ENCODE peak calls at places on chromosomes 12 and 14, in ten cellular contexts. N, R, Q, O, T, W, J, S, G and X are unnamed samples. For H3K4me1, the result is how much of the 10 kb centered on the place peaks cover.

GRCh38 chr12:69623970-69624369 is 13.3 kb upstream of the LRRC10 start:
- DNase-seq in N (no peak), R (no peak), Q (no peak), O (no peak), T (no peak), W (no peak), J (no peak), S (no peak), G (no peak), X (no peak)

GRCh38 chr12:14910090-14910915 is 24.6 kb upstream of the MGP start:
- DNase-seq in N (no peak), R (no peak), Q (no peak), O (peak), T (no peak), W (no peak), J (no peak), S (no peak), G (no peak), X (no peak)

GRCh38 chr14:91843437-91843836 is 23.9 kb downstream of the TC2N start:
- DNase-seq in N (no peak), R (no peak), Q (no peak), O (no peak), T (no peak), W (no peak), J (no peak), S (no peak), G (no peak), X (no peak)

GRCh38 chr12:15939111-15939510 is 28.0 kb downstream of the DERA start:
- DNase-seq in N (no peak), R (no peak), Q (no peak), O (no peak), T (no peak), W (no peak), J (no peak), S (no peak), G (no peak), X (no peak)

GRCh38 chr14:102661614-102662013 is 69.2 kb downstream of the RCOR1 start:
- DNase-seq in N (no peak), R (no peak), Q (no peak), O (no peak), T (no peak), W (no peak), J (no peak), S (no peak), G (no peak), X (no peak)

GRCh38 chr12:34257093-34257492 is 234.8 kb downstream of the ALG10 start:
- DNase-seq in N (no peak), R (no peak), Q (no peak), O (no peak), T (no peak), W (no peak), J (no peak), S (no peak), G (no peak), X (no peak)

GRCh38 chr12:77032406-77032805 is 33.0 kb downstream of the E2F7 start:
- DNase-seq in N (no peak), R (no peak), Q (no peak), O (peak), T (no peak), W (no peak), J (no peak), S (no peak), G (no peak), X (no peak)

GRCh38 chr12:104462931-104463339 is 6.2 kb downstream of the CHST11 start:
- DNase-seq in N (peak), R (no peak), Q (no peak), O (no peak), T (no peak), W (no peak), J (no peak), S (peak), G (no peak), X (peak)

GRCh38 chr12:67833602-67834001 is 155.6 kb upstream of the IFNG-AS1 start:
- DNase-seq in N (no peak), R (no peak), Q (no peak), O (no peak), T (no peak), W (no peak), J (no peak), S (no peak), G (no peak), X (no peak)

GRCh38 chr12:21637985-21638891 is 19.4 kb downstream of the LDHB start:
- DNase-seq in N (no peak), R (no peak), Q (no peak), O (peak), T (no peak), W (no peak), J (no peak), S (no peak), G (no peak), X (no peak)

GRCh38 chr14:103699901-103700752 is 15.1 kb downstream of the XRCC3 start:
- DNase-seq in N (no peak), R (no peak), Q (peak), O (peak), T (no peak), W (no peak), J (no peak), S (no peak), G (no peak), X (no peak)

GRCh38 chr12:42809226-42809625 is 219.7 kb upstream of the PRICKLE1 start:
- DNase-seq in N (no peak), R (no peak), Q (no peak), O (peak), T (no peak), W (no peak), J (no peak), S (no peak), G (no peak), X (no peak)

GRCh38 chr14:47269788-47270492 is 405.5 kb downstream of the MDGA2 start:
- DNase-seq in N (no peak), R (peak), Q (no peak), O (peak), T (no peak), W (no peak), J (no peak), S (no peak), G (no peak), X (no peak)

GRCh38 chr12:50394469-50395029 is 1.9 kb downstream of the FAM186A start:
- DNase-seq in N (no peak), R (peak), Q (no peak), O (peak), T (no peak), W (no peak), J (no peak), S (no peak), G (no peak), X (no peak)

GRCh38 chr12:106736051-106736957 is 38.2 kb upstream of the RIC8B start:
- DNase-seq in N (peak), R (peak), Q (no peak), O (peak), T (no peak), W (no peak), J (no peak), S (no peak), G (no peak), X (no peak)

GRCh38 chr12:111437816-111438454 is 32.2 kb downstream of the SH2B3 start:
- DNase-seq in N (no peak), R (peak), Q (no peak), O (peak), T (peak), W (no peak), J (no peak), S (peak), G (no peak), X (no peak)

GRCh38 chr12:62308201-62308600 is 48.0 kb downstream of the USP15 start:
- DNase-seq in N (no peak), R (no peak), Q (no peak), O (no peak), T (no peak), W (no peak), J (no peak), S (no peak), G (no peak), X (no peak)

GRCh38 chr12:71144682-71145081 is 13.1 kb downstream of the TSPAN8 start:
- DNase-seq in N (no peak), R (no peak), Q (no peak), O (no peak), T (no peak), W (no peak), J (no peak), S (no peak), G (no peak), X (no peak)

GRCh38 chr12:103547929-103548328 is 39.1 kb upstream of the STAB2 start:
- DNase-seq in N (no peak), R (no peak), Q (no peak), O (no peak), T (no peak), W (no peak), J (no peak), S (no peak), G (no peak), X (no peak)

GRCh38 chr12:96220902-96221301 is 26.7 kb downstream of the ELK3 start:
- DNase-seq in N (no peak), R (no peak), Q (no peak), O (peak), T (peak), W (no peak), J (no peak), S (no peak), G (no peak), X (no peak)

GRCh38 chr14:100864206-100864605 is 38.3 kb downstream of the MEG3 start:
- DNase-seq in N (no peak), R (no peak), Q (no peak), O (no peak), T (no peak), W (no peak), J (no peak), S (no peak), G (no peak), X (no peak)

GRCh38 chr12:6605425-6606330 is 1.5 kb downstream of the CHD4 start:
- DNase-seq in N (peak), R (peak), Q (no peak), O (peak), T (no peak), W (peak), J (no peak), S (no peak), G (peak), X (no peak)

GRCh38 chr12:29157486-29157946 is 8.4 kb downstream of the FAR2 start:
- DNase-seq in N (no peak), R (no peak), Q (no peak), O (peak), T (no peak), W (no peak), J (no peak), S (no peak), G (no peak), X (no peak)

GRCh38 chr14:101506211-101506920 is 54.9 kb upstream of the DIO3 start:
- DNase-seq in N (no peak), R (no peak), Q (no peak), O (no peak), T (peak), W (peak), J (peak), S (peak), G (no peak), X (no peak)

GRCh38 chr14:101239065-101239464 is 322.2 kb upstream of the DIO3 start:
- DNase-seq in N (no peak), R (no peak), Q (no peak), O (no peak), T (no peak), W (no peak), J (no peak), S (no peak), G (no peak), X (no peak)

GRCh38 chr12:71128191-71128590 is 29.6 kb downstream of the TSPAN8 start:
- DNase-seq in N (no peak), R (peak), Q (no peak), O (no peak), T (no peak), W (no peak), J (no peak), S (no peak), G (no peak), X (no peak)

GRCh38 chr14:55383039-55383438 is 28.6 kb downstream of the ATG14 start:
- DNase-seq in N (no peak), R (no peak), Q (no peak), O (peak), T (no peak), W (no peak), J (no peak), S (no peak), G (no peak), X (no peak)

GRCh38 chr14:22981090-22982012 is 1.0 kb downstream of the AJUBA start:
- DNase-seq in N (peak), R (no peak), Q (no peak), O (peak), T (no peak), W (no peak), J (no peak), S (no peak), G (peak), X (no peak)
- H3K4me1 ChIP-seq in N (under half), R (under half), Q (under half), O (under half), T (half or more), W (under half), J (half or more), S (half or more), G (under half), X (under half)

GRCh38 chr14:28784262-28785021 is 17.9 kb downstream of the FOXG1 start:
- DNase-seq in N (no peak), R (no peak), Q (no peak), O (no peak), T (no peak), W (no peak), J (no peak), S (no peak), G (no peak), X (no peak)
- H3K4me3 ChIP-seq in N (no peak), R (no peak), Q (no peak), O (peak), T (no peak), W (no peak), J (no peak), S (no peak), G (no peak), X (no peak)

GRCh38 chr12:51911788-51912711 is 4.7 kb downstream of the ACVRL1 start:
- DNase-seq in N (no peak), R (peak), Q (no peak), O (no peak), T (no peak), W (no peak), J (no peak), S (peak), G (no peak), X (no peak)

GRCh38 chr12:51914034-51914923 is 7.0 kb downstream of the ACVRL1 start:
- DNase-seq in N (no peak), R (no peak), Q (no peak), O (no peak), T (no peak), W (no peak), J (no peak), S (no peak), G (no peak), X (no peak)

GRCh38 chr12:51911307-51911706 is 4.0 kb downstream of the ACVRL1 start:
- DNase-seq in N (no peak), R (no peak), Q (no peak), O (no peak), T (no peak), W (no peak), J (no peak), S (no peak), G (no peak), X (no peak)

GRCh38 chr12:51915003-51915625 is 7.8 kb downstream of the ACVRL1 start:
- DNase-seq in N (no peak), R (no peak), Q (no peak), O (no peak), T (no peak), W (no peak), J (no peak), S (no peak), G (no peak), X (no peak)

GRCh38 chr12:51913071-51914033 is 6.0 kb downstream of the ACVRL1 start:
- DNase-seq in N (no peak), R (no peak), Q (no peak), O (no peak), T (no peak), W (no peak), J (no peak), S (no peak), G (no peak), X (no peak)
- H3K4me1 ChIP-seq in N (under half), R (under half), Q (half or more), O (under half), T (half or more), W (under half), J (half or more), S (under half), G (under half), X (under half)

GRCh38 chr12:4120316-4120920 is 153.1 kb upstream of the CCND2 start:
- DNase-seq in N (no peak), R (no peak), Q (peak), O (no peak), T (peak), W (no peak), J (no peak), S (no peak), G (no peak), X (no peak)

GRCh38 chr12:4119157-4119761 is 154.3 kb upstream of the CCND2 start:
- DNase-seq in N (no peak), R (no peak), Q (no peak), O (no peak), T (peak), W (no peak), J (no peak), S (peak), G (no peak), X (no peak)

GRCh38 chr12:4117386-4118016 is 156.1 kb upstream of the CCND2 start:
- DNase-seq in N (no peak), R (no peak), Q (no peak), O (no peak), T (peak), W (no peak), J (no peak), S (peak), G (no peak), X (no peak)

GRCh38 chr12:4118017-4118510 is 155.5 kb upstream of the CCND2 start:
- DNase-seq in N (peak), R (no peak), Q (no peak), O (peak), T (peak), W (peak), J (peak), S (peak), G (no peak), X (no peak)

DNA sequence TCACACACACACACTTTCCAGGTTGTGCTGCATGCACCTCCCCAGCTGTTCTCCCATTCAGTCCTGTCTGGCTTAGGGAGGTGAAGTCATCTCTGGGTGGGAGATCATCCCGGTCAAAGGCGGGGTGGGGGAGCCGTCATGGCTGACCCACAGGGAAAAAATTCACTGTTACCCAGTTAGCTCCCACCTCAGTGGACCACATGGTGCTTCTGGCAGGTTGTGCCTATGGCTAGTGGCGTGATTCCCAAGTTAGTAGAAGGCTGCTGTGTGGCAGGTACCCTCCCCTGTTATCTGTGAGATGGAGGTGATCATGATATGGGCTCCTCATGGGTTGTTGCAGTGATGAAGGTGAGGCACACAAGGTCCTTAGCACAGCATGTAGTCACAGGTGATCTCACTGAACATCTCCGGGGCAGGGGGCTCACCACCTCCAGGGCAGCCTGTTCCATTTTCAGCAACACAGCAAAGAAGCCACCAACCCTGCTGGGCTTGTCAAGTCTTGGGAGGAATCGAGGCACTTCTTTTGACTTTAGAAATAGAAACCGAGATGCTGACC is 154.9 kb upstream of the CCND2 start:
- DNase-seq in N (no peak), R (no peak), Q (no peak), O (no peak), T (peak), W (no peak), J (no peak), S (no peak), G (no peak), X (no peak)
- H3K4me3 ChIP-seq in N (peak), R (no peak), Q (no peak), O (no peak), T (no peak), W (no peak), J (no peak), S (no peak), G (no peak), X (peak)

GRCh38 chr12:94265521-94265920 is 117.1 kb downstream of the PLXNC1 start:
- DNase-seq in N (no peak), R (no peak), Q (no peak), O (peak), T (no peak), W (no peak), J (no peak), S (no peak), G (no peak), X (no peak)
- H3K4me1 ChIP-seq in N (under half), R (half or more), Q (half or more), O (half or more), T (half or more), W (under half), J (half or more), S (under half), G (under half), X (under half)

GRCh38 chr12:132486168-132486567 is 3.8 kb upstream of the FBRSL1 start:
- DNase-seq in N (no peak), R (no peak), Q (no peak), O (no peak), T (no peak), W (no peak), J (no peak), S (no peak), G (no peak), X (no peak)

GRCh38 chr12:132484891-132485441 is 5.0 kb upstream of the FBRSL1 start:
- DNase-seq in N (no peak), R (no peak), Q (no peak), O (no peak), T (no peak), W (no peak), J (no peak), S (no peak), G (no peak), X (no peak)

GRCh38 chr12:132486576-132486975 is 3.4 kb upstream of the FBRSL1 start:
- DNase-seq in N (no peak), R (no peak), Q (no peak), O (no peak), T (no peak), W (no peak), J (no peak), S (no peak), G (no peak), X (no peak)

GRCh38 chr12:132484183-132484890 is 5.6 kb upstream of the FBRSL1 start:
- DNase-seq in N (no peak), R (no peak), Q (no peak), O (no peak), T (no peak), W (no peak), J (no peak), S (no peak), G (no peak), X (no peak)

GRCh38 chr12:132485619-132486018 is 4.3 kb upstream of the FBRSL1 start:
- DNase-seq in N (no peak), R (no peak), Q (no peak), O (no peak), T (no peak), W (no peak), J (no peak), S (no peak), G (no peak), X (no peak)
- H3K4me3 ChIP-seq in N (no peak), R (no peak), Q (no peak), O (no peak), T (no peak), W (no peak), J (no peak), S (no peak), G (no peak), X (no peak)

DNA sequence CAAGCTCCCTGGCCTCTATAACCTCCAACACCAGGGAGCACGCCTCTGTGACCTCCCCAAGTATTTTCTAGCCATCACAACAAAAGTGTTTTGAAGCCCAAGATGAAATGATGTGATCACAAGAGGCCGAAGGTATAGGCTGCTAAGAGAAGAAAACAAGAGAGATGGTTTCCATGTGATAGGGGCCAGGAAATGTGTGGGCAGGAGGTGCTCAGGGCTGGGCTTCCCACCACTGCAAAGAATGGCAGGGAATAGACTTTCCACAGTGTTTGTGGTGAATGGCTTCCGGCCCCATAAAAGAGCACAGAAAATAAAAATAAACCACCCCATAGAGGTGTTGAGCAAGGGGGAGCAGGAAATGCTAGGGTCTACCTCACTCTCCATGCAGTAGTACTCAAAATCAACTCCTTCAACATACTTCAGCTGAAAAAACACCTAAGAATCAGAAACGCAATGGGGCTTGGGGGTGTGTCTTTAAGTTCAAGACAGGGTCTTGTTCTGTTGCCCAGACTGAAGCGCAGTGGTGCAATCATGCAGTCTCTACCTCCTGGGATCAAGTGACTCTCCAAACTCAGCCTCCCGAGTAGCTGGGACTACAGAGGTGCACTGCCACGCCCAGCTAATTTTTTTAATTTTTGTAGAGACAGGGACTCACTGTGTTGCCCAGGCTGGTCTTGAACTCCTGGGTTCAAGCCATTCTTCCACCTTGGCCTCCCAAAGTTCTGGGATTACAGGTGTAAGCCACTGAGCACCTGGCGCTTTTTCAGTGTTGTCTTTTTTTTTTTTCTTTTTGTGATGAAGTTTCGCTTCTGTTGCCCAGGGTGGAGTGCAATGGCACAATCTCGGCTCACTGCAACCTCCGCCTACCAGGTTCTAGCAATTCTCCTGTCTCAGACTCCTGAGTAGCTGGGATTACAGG is 27.1 kb downstream of the DAD1 start:
- DNase-seq in N (peak), R (peak), Q (no peak), O (no peak), T (no peak), W (no peak), J (no peak), S (peak), G (no peak), X (peak)
- H3K4me1 ChIP-seq in N (half or more), R (under half), Q (half or more), O (under half), T (under half), W (under half), J (under half), S (half or more), G (under half), X (half or more)

GRCh38 chr12:122006186-122006926 is 15.3 kb upstream of the BCL7A start:
- DNase-seq in N (peak), R (no peak), Q (no peak), O (no peak), T (no peak), W (no peak), J (no peak), S (no peak), G (no peak), X (no peak)
- H3K4me3 ChIP-seq in N (peak), R (no peak), Q (no peak), O (no peak), T (no peak), W (no peak), J (no peak), S (no peak), G (no peak), X (peak)